ENCODE peak calls at places on chromosomes 7 and 10, in ten cellular contexts. U, D, S, Y, Q, E, J, O, G and Z are unnamed samples.

GRCh38 chr7:90520484-90520883 is 51.0 kb downstream of the PTTG1IP2 start:
- DNase-seq in O (peak), E (no peak), D (no peak), G (no peak), U (no peak), Q (no peak), J (no peak), Y (no peak), S (no peak), Z (no peak)

GRCh38 chr7:81603-82342 is 110.6 kb upstream of the FAM20C start:
- DNase-seq in E (no peak), O (no peak), G (no peak), J (peak), S (no peak), D (no peak), Q (no peak), U (no peak), Y (no peak), Z (no peak)

GRCh38 chr10:103473261-103473671 is 5.8 kb downstream of the CALHM3 start:
- DNase-seq in Q (no peak), G (no peak), U (no peak), O (no peak), J (no peak), S (no peak), E (no peak), D (no peak), Y (no peak), Z (no peak)

GRCh38 chr7:138223402-138223872 is 147.2 kb downstream of the AKR1D1 start:
- DNase-seq in S (no peak), Y (no peak), O (no peak), D (no peak), E (no peak), G (no peak), U (no peak), J (no peak), Q (no peak), Z (no peak)

GRCh38 chr10:96285331-96285752 is 14.0 kb upstream of the BLNK start:
- DNase-seq in G (no peak), U (no peak), S (no peak), E (no peak), J (no peak), Y (no peak), Q (no peak), D (no peak), O (no peak), Z (no peak)

GRCh38 chr10:97573672-97574071 is 1.1 kb downstream of the ANKRD2 start:
- DNase-seq in U (no peak), E (no peak), D (no peak), G (no peak), Q (no peak), Y (no peak), O (no peak), S (no peak), J (no peak), Z (no peak)

GRCh38 chr7:122847871-122848473 is 38.3 kb downstream of the CADPS2 start:
- DNase-seq in J (no peak), Q (no peak), D (no peak), E (no peak), Y (no peak), O (no peak), S (no peak), G (no peak), U (no peak), Z (no peak)

GRCh38 chr7:158024881-158025280 is 562.7 kb downstream of the PTPRN2 start:
- DNase-seq in E (no peak), O (no peak), U (no peak), J (no peak), Y (no peak), G (no peak), S (no peak), Q (no peak), D (no peak), Z (no peak)

GRCh38 chr10:113131611-113132330 is 181.7 kb downstream of the TCF7L2 start:
- DNase-seq in E (no peak), U (no peak), D (no peak), Y (peak), Q (peak), S (no peak), G (no peak), J (no peak), O (peak), Z (no peak)

GRCh38 chr7:80708007-80708594 is 69.7 kb downstream of the CD36 start:
- DNase-seq in G (no peak), E (no peak), O (no peak), Y (no peak), U (no peak), D (no peak), S (no peak), Q (no peak), J (no peak), Z (peak)

GRCh38 chr7:83574616-83575015 is 74.3 kb downstream of the SEMA3E start:
- DNase-seq in D (no peak), Q (no peak), E (no peak), O (no peak), S (no peak), G (no peak), U (no peak), J (no peak), Y (no peak), Z (no peak)

GRCh38 chr7:87918740-87919139 is 15.3 kb upstream of the ADAM22 start:
- DNase-seq in S (no peak), E (no peak), J (no peak), O (no peak), Y (no peak), U (no peak), G (no peak), D (no peak), Q (no peak), Z (no peak)

GRCh38 chr10:43644252-43644651 is 4.4 kb downstream of the ZNF32 start:
- DNase-seq in U (no peak), S (no peak), E (no peak), O (peak), G (no peak), D (no peak), Q (no peak), Y (no peak), J (no peak), Z (no peak)

GRCh38 chr10:75772153-75772887 is 340.9 kb downstream of the LRMDA start:
- DNase-seq in S (no peak), D (no peak), U (no peak), Q (no peak), Y (peak), O (no peak), G (peak), E (peak), J (no peak), Z (no peak)

GRCh38 chr7:106813705-106814305 is 51.3 kb upstream of the PIK3CG start:
- DNase-seq in S (no peak), E (no peak), U (no peak), Q (peak), G (no peak), O (peak), J (no peak), Y (peak), D (no peak), Z (no peak)